ENCODE peak calls at places on chromosome 2, in four cellular contexts. O is iris pigment epithelial cell; U is fibroblast of pulmonary artery; H is CD8-positive, alpha-beta memory T cell. W is an unnamed sample.

GRCh38 chr2:100624536-100624935 is 61.7 kb downstream of the PDCL3 start:
- DNase-seq in O (no peak), U (no peak), H (no peak), W (no peak)

GRCh38 chr2:67782443-67782842 is 280.4 kb downstream of the C1D start:
- DNase-seq in O (peak; percentile 55), U (peak; percentile 41), H (no peak), W (no peak)

GRCh38 chr2:10300328-10300920 is 2.3 kb upstream of the HPCAL1 start:
- DNase-seq in O (no peak), U (no peak), H (no peak), W (no peak)

GRCh38 chr2:235116885-235117492 is 165.2 kb downstream of the SH3BP4 start:
- DNase-seq in O (peak; percentile 34), U (peak; percentile 66), H (no peak), W (no peak)

GRCh38 chr2:16745466-16745865 is 79.8 kb upstream of the CYRIA start:
- DNase-seq in O (no peak), U (no peak), H (no peak), W (no peak)

GRCh38 chr2:84911135-84911678 is 5.8 kb downstream of the TMSB10 start:
- DNase-seq in O (no peak), U (no peak), H (no peak), W (no peak)

GRCh38 chr2:160433466-160434172 is 60.0 kb downstream of the RBMS1 start:
- DNase-seq in O (peak; percentile 69), U (peak; percentile 13), H (no peak), W (no peak)

GRCh38 chr2:157444643-157445040 is 753 bp upstream of the CYTIP start:
- DNase-seq in O (no peak), U (no peak), H (no peak), W (no peak)

GRCh38 chr2:224072541-224073188 is 33.6 kb upstream of the SERPINE2 start:
- DNase-seq in O (no peak), U (peak; percentile 66), H (no peak), W (no peak)

GRCh38 chr2:30139131-30139870 is 7.5 kb upstream of the YPEL5 start:
- DNase-seq in O (no peak), U (no peak), H (peak; percentile 52), W (no peak)

GRCh38 chr2:23486676-23487075 is 101.7 kb downstream of the KLHL29 start:
- DNase-seq in O (peak; percentile 78), U (peak; percentile 31), H (no peak), W (no peak)

GRCh38 chr2:134636714-134637113 is 82.1 kb downstream of the TMEM163 start:
- DNase-seq in O (no peak), U (no peak), H (no peak), W (no peak)

GRCh38 chr2:96024336-96025106 is 10.2 kb downstream of the GPAT2 start:
- DNase-seq in O (no peak), U (no peak), H (no peak), W (no peak)

GRCh38 chr2:46460241-46460921 is 19.0 kb upstream of the TMEM247 start:
- DNase-seq in O (no peak), U (peak; percentile 61), H (no peak), W (no peak)

GRCh38 chr2:239303711-239304532 is 96.9 kb downstream of the HDAC4 start:
- DNase-seq in O (no peak), U (no peak), H (no peak), W (no peak)

GRCh38 chr2:18745431-18746272 is 156.3 kb upstream of the NT5C1B start:
- DNase-seq in O (no peak), U (no peak), H (no peak), W (no peak)

GRCh38 chr2:71742953-71743601 is 289.7 kb downstream of the DYSF start:
- DNase-seq in O (peak; percentile 96), U (peak; percentile 90), H (no peak), W (no peak)

GRCh38 chr2:131394147-131394931 is 30.4 kb upstream of the RAB6D start:
- DNase-seq in O (peak; percentile 5), U (no peak), H (no peak), W (no peak)

GRCh38 chr2:42554392-42554791 is 14.0 kb upstream of the MTA3 start:
- DNase-seq in O (no peak), U (no peak), H (no peak), W (no peak)

GRCh38 chr2:104867351-104868080 is 13.6 kb downstream of the POU3F3 start:
- DNase-seq in O (no peak), U (no peak), H (no peak), W (no peak)

GRCh38 chr2:28664120-28664842 is 87.3 kb upstream of the PPP1CB start:
- DNase-seq in O (peak; percentile 57), U (peak; percentile 73), H (no peak), W (no peak)

GRCh38 chr2:9897796-9898195 is 53.7 kb upstream of the GRHL1 start:
- DNase-seq in O (peak; percentile 40), U (peak; percentile 16), H (no peak), W (no peak)

GRCh38 chr2:64143154-64144056 is 815 bp downstream of the PELI1 start:
- DNase-seq in O (peak; percentile 53), U (peak; percentile 44), H (peak; percentile 55), W (no peak)

GRCh38 chr2:69026026-69026425 is 13.0 kb downstream of the ANTXR1 start:
- DNase-seq in O (peak; percentile 67), U (peak; percentile 72), H (no peak), W (no peak)

GRCh38 chr2:240460243-240460630 is 24.8 kb downstream of the GPC1 start:
- DNase-seq in O (no peak), U (no peak), H (peak; percentile 38), W (no peak)

GRCh38 chr2:40115348-40115747 is 336.3 kb upstream of the THUMPD2 start:
- DNase-seq in O (no peak), U (no peak), H (no peak), W (no peak)

GRCh38 chr2:128643221-128644065 is 324.8 kb upstream of the HS6ST1 start:
- DNase-seq in O (no peak), U (no peak), H (no peak), W (no peak)

GRCh38 chr2:179460530-179460929 is 195.9 kb upstream of the SESTD1 start:
- DNase-seq in O (peak; percentile 98), U (peak; percentile 95), H (no peak), W (no peak)

GRCh38 chr2:207188601-207189000 is 22.9 kb upstream of the KLF7 start:
- DNase-seq in O (peak; percentile 72), U (peak; percentile 50), H (no peak), W (no peak)

GRCh38 chr2:25215232-25215631 is 46.9 kb upstream of the POMC start:
- DNase-seq in O (no peak), U (no peak), H (no peak), W (no peak)

GRCh38 chr2:239814136-239814916 is 210.8 kb downstream of the NDUFA10 start:
- DNase-seq in O (no peak), U (no peak), H (no peak), W (no peak)

GRCh38 chr2:27809761-27810241 is 38.3 kb downstream of the MRPL33 start:
- DNase-seq in O (peak; percentile 83), U (peak; percentile 72), H (no peak), W (no peak)

GRCh38 chr2:28516950-28517349 is 21.1 kb downstream of the PLB1 start:
- DNase-seq in O (no peak), U (no peak), H (no peak), W (no peak)

GRCh38 chr2:170820647-170821630 is 4.3 kb downstream of the GAD1 start:
- DNase-seq in O (no peak), U (no peak), H (peak; percentile 55), W (no peak)

GRCh38 chr2:15792331-15792730 is 148.0 kb upstream of the MYCN start:
- DNase-seq in O (no peak), U (no peak), H (no peak), W (no peak)

GRCh38 chr2:162824319-162824718 is 14.2 kb downstream of the KCNH7 start:
- DNase-seq in O (no peak), U (no peak), H (no peak), W (no peak)

GRCh38 chr2:180630756-180631155 is 349.6 kb upstream of the UBE2E3 start:
- DNase-seq in O (no peak), U (no peak), H (no peak), W (no peak)

W was measured in esophagus squamous epithelium.